ENCODE peak calls at places on chromosomes 2 and 18, in seven cellular contexts. C, F, Z, V, T, O and E are unnamed samples. For H3K9me3, the result is how much of the 10 kb centered on the place peaks cover.

GRCh38 chr2:42314892-42315468 is 46.0 kb downstream of the COX7A2L start:
- DNase-seq in C (no peak), F (no peak), Z (peak), V (no peak), T (no peak), O (no peak), E (no peak)

GRCh38 chr2:85064927-85065630 is 68.1 kb upstream of the TCF7L1 start:
- DNase-seq in C (no peak), F (no peak), Z (no peak), V (no peak), T (no peak), O (no peak), E (no peak)

GRCh38 chr2:231308631-231309414 is 86.7 kb upstream of the B3GNT7 start:
- DNase-seq in C (peak), F (no peak), Z (peak), V (no peak), T (peak), O (no peak), E (no peak)

GRCh38 chr2:35125278-35125677 is 1230.3 kb upstream of the CRIM1 start:
- DNase-seq in C (no peak), F (no peak), Z (no peak), V (no peak), T (no peak), O (no peak), E (no peak)

GRCh38 chr2:216107320-216107719 is 1.8 kb upstream of the XRCC5 start:
- DNase-seq in C (no peak), F (no peak), Z (no peak), V (no peak), T (no peak), O (no peak), E (no peak)

GRCh38 chr2:11669454-11670291 is at the start of gene NTSR2:
- DNase-seq in C (peak), F (peak), Z (peak), V (no peak), T (peak), O (peak), E (peak)

GRCh38 chr18:58911766-58912165 is 47.1 kb downstream of the ZNF532 start:
- DNase-seq in C (peak), F (no peak), Z (peak), V (peak), T (peak), O (peak), E (no peak)

GRCh38 chr2:207230261-207231105 is 64.7 kb upstream of the KLF7 start:
- DNase-seq in C (no peak), F (no peak), Z (peak), V (no peak), T (no peak), O (no peak), E (no peak)

GRCh38 chr2:176128172-176129012 is 1.1 kb upstream of the HOXD8 start:
- DNase-seq in C (no peak), F (peak), Z (no peak), V (no peak), T (no peak), O (no peak), E (no peak)

GRCh38 chr2:144015655-144016245 is 504.2 kb downstream of the ZEB2 start:
- DNase-seq in C (no peak), F (no peak), Z (peak), V (no peak), T (no peak), O (no peak), E (no peak)

GRCh38 chr2:197838036-197838435 is 33.6 kb downstream of the PLCL1 start:
- DNase-seq in C (no peak), F (no peak), Z (peak), V (no peak), T (no peak), O (no peak), E (peak)

GRCh38 chr2:172361360-172361759 is 66.0 kb upstream of the ITGA6 start:
- DNase-seq in C (no peak), F (no peak), Z (peak), V (no peak), T (no peak), O (no peak), E (no peak)

GRCh38 chr2:206011795-206012194 is 74.2 kb downstream of the INO80D start:
- DNase-seq in C (no peak), F (no peak), Z (no peak), V (no peak), T (no peak), O (no peak), E (no peak)

GRCh38 chr2:148745151-148745851 is 100.8 kb downstream of the EPC2 start:
- DNase-seq in C (no peak), F (no peak), Z (no peak), V (no peak), T (no peak), O (no peak), E (no peak)

GRCh38 chr18:8426401-8426800 is 182.8 kb upstream of the RAB12 start:
- DNase-seq in C (no peak), F (no peak), Z (no peak), V (no peak), T (no peak), O (no peak), E (no peak)

GRCh38 chr18:5977022-5977421 is 81.7 kb upstream of the TMEM200C start:
- DNase-seq in C (no peak), F (no peak), Z (no peak), V (no peak), T (no peak), O (no peak), E (no peak)

GRCh38 chr2:190088917-190089316 is 26.4 kb upstream of the MSTN start:
- DNase-seq in C (peak), F (no peak), Z (peak), V (no peak), T (peak), O (peak), E (peak)

GRCh38 chr2:220660277-220661155 is 911.6 kb downstream of the EPHA4 start:
- DNase-seq in C (peak), F (no peak), Z (no peak), V (no peak), T (no peak), O (no peak), E (no peak)
- H3K4me3 ChIP-seq in C (no peak), F (no peak), Z (no peak), V (no peak), T (no peak), O (no peak), E (no peak)

DNA sequence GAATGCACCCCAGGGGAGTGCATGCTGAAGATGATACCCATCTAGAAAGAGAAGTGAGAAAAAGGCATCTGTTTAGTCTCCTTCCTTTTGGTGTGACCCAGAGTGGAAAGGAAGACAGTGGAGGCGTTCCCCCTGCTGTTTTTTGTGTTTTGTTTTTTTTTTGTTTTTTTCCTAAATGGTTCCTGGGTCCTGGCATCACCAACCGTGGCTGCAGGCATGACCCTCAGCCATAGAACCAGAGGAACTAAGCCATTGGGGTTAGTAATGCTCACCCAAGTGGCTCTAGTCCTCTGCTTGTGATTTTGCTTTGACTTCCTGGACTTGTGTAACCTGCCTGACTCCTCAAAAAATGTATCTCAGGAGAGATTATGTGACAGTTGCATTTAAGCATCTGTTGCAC is 451.3 kb downstream of the DCC start:
- DNase-seq in C (no peak), F (no peak), Z (no peak), V (no peak), T (no peak), O (no peak), E (no peak)
- H3K9me3 ChIP-seq in C (under half), F (under half), Z (under half), V (half or more), T (under half), O (under half), E (under half)

GRCh38 chr2:37892436-37893114 is 32.5 kb upstream of the RMDN2 start:
- DNase-seq in C (no peak), F (no peak), Z (no peak), V (no peak), T (no peak), O (no peak), E (no peak)
- H3K4me3 ChIP-seq in C (no peak), F (no peak), Z (no peak), V (no peak), T (no peak), O (no peak), E (peak)

DNA sequence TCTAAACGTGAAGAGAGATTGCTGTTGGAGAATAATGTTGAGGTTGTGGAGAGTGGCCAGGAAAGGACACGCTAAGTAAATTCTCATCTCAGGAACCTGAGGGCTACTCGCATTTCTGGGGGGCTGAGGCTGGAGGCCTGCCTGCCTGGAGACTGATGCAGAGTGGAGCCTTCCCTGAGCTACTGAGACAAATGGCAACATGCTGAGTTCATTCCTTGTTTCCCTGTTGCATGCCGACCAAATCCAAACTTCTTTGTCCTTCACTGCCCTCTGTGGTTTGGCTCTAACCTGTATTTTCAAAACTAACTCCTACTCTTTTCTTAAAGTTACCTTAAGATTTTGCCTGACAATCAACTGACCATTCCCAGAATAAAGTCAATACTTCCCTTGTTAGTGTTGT is 1085.4 kb downstream of the SOCS6 start:
- DNase-seq in C (no peak), F (no peak), Z (peak), V (no peak), T (no peak), O (no peak), E (no peak)
- H3K9me3 ChIP-seq in C (under half), F (under half), Z (under half), V (under half), T (under half), O (under half), E (under half)

GRCh38 chr18:62596145-62597005 is 73.5 kb downstream of the ZCCHC2 start:
- DNase-seq in C (peak), F (no peak), Z (peak), V (no peak), T (peak), O (no peak), E (no peak)
- H3K4me3 ChIP-seq in C (peak), F (peak), Z (peak), V (peak), T (peak), O (peak), E (no peak)

DNA sequence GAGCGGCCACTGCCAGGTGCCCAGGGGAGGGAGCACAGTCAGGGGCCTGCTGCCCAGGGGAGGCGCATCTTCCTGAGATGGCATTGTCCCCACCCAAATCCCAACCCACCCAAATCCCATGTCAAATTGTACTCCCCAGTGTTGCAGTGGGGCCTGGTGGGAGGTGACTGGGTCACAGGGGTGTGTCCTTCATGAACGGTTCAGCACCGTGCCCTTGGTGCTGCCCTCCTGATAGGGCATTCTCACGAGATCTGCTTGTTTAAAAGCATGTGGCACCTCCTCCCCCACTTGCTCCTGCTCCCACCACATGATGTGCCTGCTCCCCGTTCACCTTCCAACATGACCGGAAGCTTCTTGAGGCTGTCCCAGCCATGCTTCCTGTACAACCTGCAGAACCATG is 27.6 kb downstream of the ANKMY1 start:
- DNase-seq in C (no peak), F (no peak), Z (no peak), V (no peak), T (peak), O (no peak), E (no peak)
- H3K9me3 ChIP-seq in C (under half), F (under half), Z (under half), V (under half), T (under half), O (under half), E (under half)

GRCh38 chr2:5730386-5730785 is 38.2 kb downstream of the SOX11 start:
- DNase-seq in C (no peak), F (no peak), Z (no peak), V (no peak), T (no peak), O (no peak), E (no peak)

GRCh38 chr2:5729426-5729825 is 37.2 kb downstream of the SOX11 start:
- DNase-seq in C (peak), F (no peak), Z (no peak), V (no peak), T (no peak), O (no peak), E (no peak)

GRCh38 chr2:5725072-5725471 is 32.9 kb downstream of the SOX11 start:
- DNase-seq in C (no peak), F (no peak), Z (no peak), V (no peak), T (no peak), O (no peak), E (no peak)

GRCh38 chr2:5725794-5726463 is 33.7 kb downstream of the SOX11 start:
- DNase-seq in C (no peak), F (no peak), Z (peak), V (no peak), T (no peak), O (no peak), E (no peak)

GRCh38 chr2:5727242-5727641 is 35.1 kb downstream of the SOX11 start:
- DNase-seq in C (no peak), F (no peak), Z (no peak), V (no peak), T (no peak), O (no peak), E (no peak)
- H3K4me3 ChIP-seq in C (no peak), F (no peak), Z (no peak), V (no peak), T (no peak), O (no peak), E (no peak)

DNA sequence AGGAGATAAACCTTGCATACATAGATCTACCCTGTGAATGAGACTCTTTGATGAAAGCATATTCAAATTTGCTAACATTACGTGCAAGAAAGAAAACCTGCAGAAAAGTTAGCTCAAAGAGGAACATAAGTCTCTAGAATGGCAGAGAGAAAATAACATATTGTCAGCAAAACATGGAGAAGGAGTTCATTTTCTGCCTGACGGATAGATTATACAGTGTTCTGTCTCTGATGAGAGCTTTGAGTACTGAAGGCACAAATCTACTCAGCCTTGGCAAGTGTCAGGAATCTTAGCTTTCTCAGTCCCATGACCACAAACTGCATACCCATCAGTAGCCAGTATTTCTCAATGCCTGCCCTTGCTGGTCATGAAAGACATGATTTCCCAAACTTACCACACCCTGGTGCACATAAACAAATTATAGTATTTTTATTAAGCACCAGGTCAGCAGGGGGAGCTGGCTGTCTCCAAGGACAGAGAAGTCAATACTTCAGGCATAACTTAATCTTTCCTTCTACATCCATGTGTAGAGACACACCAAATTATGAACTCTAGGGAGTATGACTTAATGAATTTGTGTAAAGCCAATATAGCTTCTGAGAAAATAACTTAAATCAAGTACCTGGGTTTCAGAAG is 401.2 kb upstream of the SOX11 start:
- DNase-seq in C (no peak), F (no peak), Z (no peak), V (no peak), T (no peak), O (no peak), E (no peak)
- H3K9me3 ChIP-seq in C (under half), F (under half), Z (under half), V (under half), T (under half), O (under half), E (under half)

DNA sequence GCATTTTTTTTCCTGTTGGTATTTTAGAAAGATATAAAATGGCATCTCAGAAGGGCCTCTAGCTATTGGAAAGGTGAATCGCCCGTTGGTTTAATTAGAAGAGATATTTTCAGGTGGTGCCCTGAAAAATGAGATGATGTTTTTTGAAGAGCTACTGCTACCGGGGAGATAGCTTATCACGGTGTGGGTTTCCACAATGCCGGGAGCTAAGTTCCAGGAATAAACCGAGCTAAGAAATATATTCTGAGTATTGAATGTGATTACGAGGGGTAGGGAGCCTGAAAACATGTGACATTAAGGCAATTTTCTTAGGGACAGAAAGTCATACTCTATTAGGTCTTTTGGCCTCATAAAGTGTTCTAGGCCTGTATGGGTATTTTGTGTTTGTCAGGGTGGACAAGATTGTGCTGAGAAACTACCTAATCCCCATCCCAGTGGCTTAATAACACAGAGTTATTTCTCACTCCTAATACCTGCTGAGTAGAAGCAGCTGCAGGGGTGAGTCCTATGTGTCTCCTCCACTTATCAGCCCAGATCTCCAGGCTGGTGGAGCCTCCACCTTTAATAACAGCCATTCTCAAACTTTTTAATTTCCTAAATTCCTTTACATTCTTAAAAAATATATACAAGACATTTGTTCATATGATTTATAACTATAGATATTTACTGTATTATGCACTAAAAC is 150.2 kb downstream of the LRRTM1 start:
- DNase-seq in C (no peak), F (no peak), Z (no peak), V (no peak), T (no peak), O (no peak), E (no peak)
- H3K4me3 ChIP-seq in C (no peak), F (no peak), Z (no peak), V (no peak), T (no peak), O (no peak), E (no peak)